ENCODE peak calls at places on chromosomes 13 and 19, in four cellular contexts. A is breast epithelium; W is stimulated activated CD4-positive, alpha-beta T cell treated with anti-CD3 and anti-CD28 coated beads, Interleukin-4, amount 100 ng/mL, for 1 hour; I is left colon. X is an unnamed sample.

GRCh38 chr19:45663800-45664199 is 4.2 kb upstream of the GIPR start:
- DNase-seq in I (no peak), A (no peak), W (no peak), X (no peak)

GRCh38 chr13:56622840-56623239 is 517.9 kb upstream of the PRR20A start:
- DNase-seq in W (no peak), I (no peak), A (no peak), X (no peak)

GRCh38 chr13:41835871-41836270 is 125.0 kb downstream of the VWA8 start:
- DNase-seq in W (no peak), A (no peak), I (no peak), X (no peak)

GRCh38 chr13:57629821-57630235 is 1.7 kb upstream of the PCDH17 start:
- DNase-seq in A (peak; percentile 58), I (peak; percentile 28), W (peak; percentile 38), X (peak; percentile 97)

GRCh38 chr13:62483774-62484173 is 1068.1 kb upstream of the PCDH20 start:
- DNase-seq in W (no peak), I (no peak), A (no peak), X (no peak)

GRCh38 chr19:41297628-41298326 is 12.2 kb upstream of the CCDC97 start:
- DNase-seq in A (no peak), I (no peak), W (no peak), X (no peak)

GRCh38 chr13:32228330-32229041 is 86.7 kb downstream of the ZAR1L start:
- DNase-seq in W (no peak), A (no peak), I (no peak), X (no peak)

GRCh38 chr13:112978561-112979405 is 9.8 kb downstream of the MCF2L start:
- DNase-seq in A (no peak), W (no peak), I (no peak), X (no peak)

GRCh38 chr13:41549491-41549890 is 92.1 kb downstream of the RGCC start:
- DNase-seq in A (no peak), I (no peak), W (no peak), X (no peak)

GRCh38 chr13:43878897-43879322 is 630 bp downstream of the CCDC122 start:
- DNase-seq in A (peak; percentile 57), I (peak; percentile 76), W (no peak), X (no peak)

GRCh38 chr19:57664269-57665127 is 4.2 kb upstream of the ZSCAN4 start:
- DNase-seq in A (no peak), W (no peak), I (peak; percentile 52), X (peak; percentile 53)

GRCh38 chr19:46635920-46636761 is at the start of gene GNG8:
- DNase-seq in A (no peak), W (peak; percentile 32), I (no peak), X (no peak)

GRCh38 chr19:10416380-10417257 is 3.7 kb upstream of the PDE4A start:
- DNase-seq in W (peak; percentile 91), I (peak; percentile 89), A (peak; percentile 74), X (peak; percentile 84)

GRCh38 chr13:98471895-98472294 is 105.0 kb downstream of the STK24 start:
- DNase-seq in W (no peak), A (no peak), I (no peak), X (no peak)

GRCh38 chr13:113454936-113455335 is 1.6 kb upstream of the ADPRHL1 start:
- DNase-seq in I (no peak), W (no peak), A (no peak), X (no peak)

GRCh38 chr19:33368074-33368864 is 5.2 kb upstream of the CEBPG start:
- DNase-seq in A (no peak), I (no peak), W (no peak), X (no peak)

GRCh38 chr13:73251866-73252265 is 193.1 kb downstream of the KLF5 start:
- DNase-seq in I (no peak), W (no peak), A (no peak), X (no peak)

GRCh38 chr13:105329359-105329758 is 1206.1 kb downstream of the EFNB2 start:
- DNase-seq in W (no peak), I (no peak), A (no peak), X (no peak)

GRCh38 chr19:4711211-4711610 is 12.4 kb downstream of the DPP9 start:
- DNase-seq in W (no peak), A (no peak), I (no peak), X (no peak)

X was measured in neuronal stem cell.